ENCODE peak calls at places on chromosome 13, in nine cellular contexts. H, F, C, U, G, E, I, A and N are unnamed samples.
A peak's percentile ranks its signal among the peaks of the same experiment; 100 is the strongest.

GRCh38 chr13:42728507-42729180 is 52.7 kb upstream of the FAM216B start:
- DNase-seq in G (peak; percentile 44), H (no peak), I (no peak), U (no peak), C (no peak), E (no peak), F (no peak), A (no peak), N (no peak)

GRCh38 chr13:51887441-51887840 is 25.7 kb downstream of the CCDC70 start:
- DNase-seq in H (no peak), I (no peak), E (no peak), U (no peak), A (no peak), G (no peak), C (no peak), F (no peak), N (no peak)

GRCh38 chr13:39527961-39528720 is 74.9 kb downstream of the LHFPL6 start:
- DNase-seq in U (no peak), I (no peak), E (no peak), C (peak; percentile 53), A (no peak), F (no peak), G (peak; percentile 89), H (no peak), N (no peak)

GRCh38 chr13:111900390-111901180 is 166.4 kb upstream of the SOX1 start:
- DNase-seq in A (no peak), E (no peak), C (no peak), U (no peak), G (no peak), F (no peak), H (no peak), I (no peak), N (peak; percentile 19)

GRCh38 chr13:106471957-106472543 is 63.4 kb downstream of the EFNB2 start:
- DNase-seq in U (no peak), H (peak; percentile 71), F (peak; percentile 83), A (no peak), G (peak; percentile 77), I (no peak), E (no peak), C (peak; percentile 95), N (peak; percentile 27)

GRCh38 chr13:39415403-39415802 is 187.6 kb downstream of the LHFPL6 start:
- DNase-seq in H (peak; percentile 63), G (peak; percentile 62), I (peak; percentile 67), E (peak; percentile 56), U (no peak), F (no peak), C (peak; percentile 57), A (peak; percentile 62), N (peak; percentile 3)

GRCh38 chr13:47904239-47904638 is 96.8 kb downstream of the SUCLA2 start:
- DNase-seq in I (no peak), H (no peak), C (no peak), F (no peak), U (no peak), G (no peak), E (no peak), A (no peak), N (no peak)

GRCh38 chr13:90331974-90332373 is 1015.5 kb upstream of the MIR17HG start:
- DNase-seq in I (no peak), H (no peak), U (no peak), G (no peak), E (no peak), F (no peak), C (no peak), A (no peak), N (no peak)

GRCh38 chr13:30314069-30314468 is 6.7 kb upstream of the KATNAL1 start:
- DNase-seq in I (no peak), H (no peak), U (no peak), G (no peak), E (no peak), A (no peak), F (no peak), C (no peak), N (no peak)

GRCh38 chr13:59746291-59746962 is 417.3 kb downstream of the DIAPH3 start:
- DNase-seq in A (no peak), I (no peak), H (no peak), U (no peak), E (no peak), C (no peak), G (peak; percentile 18), F (no peak), N (no peak)

GRCh38 chr13:33169273-33169980 is 116.1 kb downstream of the STARD13 start:
- DNase-seq in I (no peak), E (no peak), U (no peak), G (peak; percentile 78), F (no peak), A (no peak), H (no peak), C (peak; percentile 8), N (no peak)

GRCh38 chr13:50798923-50799322 is 44.6 kb downstream of the DLEU7 start:
- DNase-seq in I (no peak), H (no peak), G (no peak), C (no peak), A (no peak), E (no peak), F (no peak), U (no peak), N (no peak)

DNA sequence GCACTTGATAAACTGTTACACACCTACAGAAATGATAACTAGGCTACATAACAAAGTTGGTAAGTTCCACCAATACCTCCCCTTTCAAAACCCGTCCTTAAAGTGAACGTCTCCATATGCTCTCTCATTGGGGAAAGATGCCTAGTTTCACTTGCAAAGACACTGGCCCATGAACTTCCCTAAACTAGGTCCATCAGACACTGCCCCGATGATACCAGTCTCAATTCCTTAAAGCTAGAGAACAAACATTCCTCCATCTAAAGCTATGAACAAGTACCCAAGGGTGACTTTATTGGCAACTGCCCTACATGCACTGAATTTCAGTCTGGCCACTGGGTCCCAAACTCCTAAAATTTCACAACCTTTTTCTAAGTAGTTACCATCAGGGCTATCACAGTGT is 39.9 kb downstream of the FOXO1 start:
- DNase-seq in U (no peak), E (no peak), H (no peak), G (no peak), F (no peak), A (no peak), I (no peak), C (no peak), N (no peak)
- H3K27ac ChIP-seq in U (peak overlapping the region; percentile 6), E (no peak overlapping the region), H (peak overlapping the region; percentile 7), G (no peak overlapping the region), F (no peak overlapping the region), A (no peak overlapping the region), I (no peak overlapping the region), C (no peak overlapping the region), N (no peak overlapping the region)

GRCh38 chr13:99277629-99278028 is 19.4 kb upstream of the GPR18 start:
- DNase-seq in A (no peak), F (no peak), C (no peak), G (no peak), U (no peak), H (no peak), I (no peak), E (no peak), N (no peak)
- H3K4me1 ChIP-seq in A (no peaks in the 10 kb centered on the region), F (peaks cover 13% of the 10 kb centered on the region), C (no peaks in the 10 kb centered on the region), G (no peaks in the 10 kb centered on the region), U (peaks cover 19% of the 10 kb centered on the region), H (peaks cover 13% of the 10 kb centered on the region), I (peaks cover 10% of the 10 kb centered on the region), E (peaks cover 31% of the 10 kb centered on the region), N (peaks cover 20% of the 10 kb centered on the region)

GRCh38 chr13:110254151-110254679 is 52.7 kb downstream of the COL4A1 start:
- DNase-seq in G (no peak), A (no peak), E (no peak), H (no peak), C (no peak), I (no peak), U (no peak), F (no peak), N (no peak)
- H3K27ac ChIP-seq in G (peak overlapping the region; percentile 33), A (no peak overlapping the region), E (peak overlapping the region; percentile 76), H (no peak overlapping the region), C (no peak overlapping the region), I (peak overlapping the region; percentile 48), U (peak overlapping the region; percentile 53), F (peak overlapping the region; percentile 69), N (peak overlapping the region; percentile 73)

GRCh38 chr13:78608705-78609463 is 5.5 kb upstream of the POU4F1 start:
- DNase-seq in C (peak; percentile 26), U (no peak), I (no peak), H (peak; percentile 54), F (no peak), A (no peak), E (no peak), G (peak; percentile 4), N (no peak)

GRCh38 chr13:78607409-78608253 is 4.3 kb upstream of the POU4F1 start:
- DNase-seq in C (peak; percentile 55), I (no peak), A (no peak), U (no peak), F (no peak), G (peak; percentile 1), E (no peak), H (peak; percentile 72), N (no peak)

GRCh38 chr13:78604782-78605611 is 1.6 kb upstream of the POU4F1 start:
- DNase-seq in E (no peak), G (no peak), A (no peak), H (peak; percentile 79), F (no peak), U (no peak), I (no peak), C (peak; percentile 83), N (no peak)

GRCh38 chr13:78608254-78608704 is 4.9 kb upstream of the POU4F1 start:
- DNase-seq in G (no peak), H (no peak), C (peak; percentile 20), I (no peak), E (no peak), U (no peak), F (no peak), A (no peak), N (no peak)

GRCh38 chr13:78606471-78607408 is 3.4 kb upstream of the POU4F1 start:
- DNase-seq in I (no peak), C (peak; percentile 8), A (no peak), G (no peak), H (peak; percentile 52), U (no peak), E (no peak), F (no peak), N (no peak)
- H3K4me1 ChIP-seq in I (peaks cover 35% of the 10 kb centered on the region), C (peaks cover 5% of the 10 kb centered on the region), A (peaks cover 46% of the 10 kb centered on the region), G (peaks cover 8% of the 10 kb centered on the region), H (peaks cover 62% of the 10 kb centered on the region), U (peaks cover 37% of the 10 kb centered on the region), E (peaks cover 53% of the 10 kb centered on the region), F (no peaks in the 10 kb centered on the region), N (peaks cover 34% of the 10 kb centered on the region)

GRCh38 chr13:23888658-23889597 is at the start of gene MIPEP:
- DNase-seq in C (peak; percentile 98), U (peak; percentile 82), I (peak; percentile 94), A (peak; percentile 93), F (peak; percentile 96), H (peak; percentile 97), E (peak; percentile 92), G (peak; percentile 94), N (peak; percentile 93)
- H3K27ac ChIP-seq in C (peak within 1 kb of the TSS; percentile 45), U (peak within 1 kb of the TSS; percentile 88), I (peak within 1 kb of the TSS; percentile 86), A (peak within 1 kb of the TSS; percentile 83), F (peak within 1 kb of the TSS; percentile 82), H (peak within 1 kb of the TSS; percentile 51), E (peak within 1 kb of the TSS; percentile 93), G (peak within 1 kb of the TSS; percentile 85), N (peak within 1 kb of the TSS; percentile 82)